ENCODE peak calls at places on chromosomes 12 and 14, in seven cellular contexts. X is kidney epithelial cell, S is WERI-Rb-1, V is heart right ventricle, A is GM23338, E is lower lobe of right lung, U is fibroblast of villous mesenchyme. L is an unnamed sample.

GRCh38 chr12:1593232-1594044 is 943 bp downstream of the FBXL14 start:
- DNase-seq in X (no peak), S (peak; percentile 38), V (peak; percentile 23), A (peak; percentile 53), E (peak; percentile 78), U (no peak), L (no peak)

GRCh38 chr14:26966942-26967341 is 369.1 kb upstream of the NOVA1 start:
- DNase-seq in X (peak; percentile 26), S (no peak), V (no peak), A (peak; percentile 23), E (no peak), U (peak; percentile 54), L (no peak)

GRCh38 chr14:100417466-100417865 is 94.3 kb downstream of the SLC25A47 start:
- DNase-seq in X (peak; percentile 90), S (peak; percentile 77), V (peak; percentile 19), A (peak; percentile 86), E (no peak), U (peak; percentile 91), L (peak; percentile 66)

GRCh38 chr12:121299662-121300061 is 3.2 kb upstream of the CAMKK2 start:
- DNase-seq in X (no peak), S (no peak), V (no peak), A (no peak), E (no peak), U (no peak), L (no peak)

GRCh38 chr14:83164016-83164415 is 1630.4 kb upstream of the SEL1L start:
- DNase-seq in X (peak; percentile 75), S (no peak), V (no peak), A (no peak), E (no peak), U (peak; percentile 52), L (peak; percentile 68)

GRCh38 chr12:102197789-102198188 is at the start of gene PMCH:
- DNase-seq in X (peak; percentile 37), S (no peak), V (no peak), A (no peak), E (no peak), U (peak; percentile 28), L (no peak)

GRCh38 chr14:95490127-95490526 is 26.3 kb downstream of the SYNE3 start:
- DNase-seq in X (no peak), S (no peak), V (no peak), A (no peak), E (no peak), U (no peak), L (no peak)

GRCh38 chr14:28406181-28406580 is 360.4 kb upstream of the FOXG1 start:
- DNase-seq in X (no peak), S (no peak), V (no peak), A (no peak), E (no peak), U (no peak), L (no peak)

GRCh38 chr14:83706555-83706954 is 1823.4 kb upstream of the FLRT2 start:
- DNase-seq in X (peak; percentile 16), S (no peak), V (no peak), A (peak; percentile 93), E (no peak), U (no peak), L (peak; percentile 2)

GRCh38 chr12:116599285-116600122 is 40.3 kb downstream of the MAP1LC3B2 start:
- DNase-seq in X (no peak), S (peak; percentile 74), V (peak; percentile 84), A (peak; percentile 86), E (peak; percentile 86), U (peak; percentile 89), L (peak; percentile 33)
- H3K4me3 ChIP-seq in X (peak overlapping the region; percentile 6), S (no peak overlapping the region), V (peak overlapping the region; percentile 24), A (peak overlapping the region; percentile 41), E (peak overlapping the region; percentile 43), U (peak overlapping the region; percentile 18), L (peak overlapping the region; percentile 15)

GRCh38 chr12:107817250-107817649 is 42.7 kb downstream of the ASCL4 start:
- DNase-seq in X (no peak), S (no peak), V (no peak), A (no peak), E (no peak), U (no peak), L (no peak)

GRCh38 chr12:107822356-107822755 is 47.9 kb downstream of the ASCL4 start:
- DNase-seq in X (no peak), S (no peak), V (no peak), A (peak; percentile 73), E (no peak), U (no peak), L (no peak)

DNA sequence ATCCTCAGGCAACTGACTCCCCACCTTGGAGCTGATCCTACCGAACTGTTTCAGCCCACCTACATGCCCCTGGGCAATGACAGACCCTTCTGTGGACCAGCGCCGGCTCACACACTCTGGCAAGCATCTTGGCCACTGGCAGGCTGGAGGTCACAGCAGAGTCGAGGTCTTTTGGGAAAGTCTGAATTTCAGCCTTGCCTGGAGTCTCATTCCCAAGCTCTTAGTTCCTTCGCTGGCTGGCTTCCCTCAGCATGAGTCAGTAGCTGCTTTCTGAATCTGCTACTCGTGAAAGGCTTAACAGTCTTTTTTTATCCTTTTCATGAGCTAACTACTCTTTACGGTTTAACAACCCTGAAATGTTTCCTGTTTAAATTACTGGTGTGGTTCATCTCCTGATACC is 44.5 kb downstream of the ASCL4 start:
- DNase-seq in X (no peak), S (no peak), V (no peak), A (no peak), E (no peak), U (peak; percentile 31), L (peak; percentile 31)
- H3K4me3 ChIP-seq in X (no peak overlapping the region), S (no peak overlapping the region), V (no peak overlapping the region), A (no peak overlapping the region), E (no peak overlapping the region), U (no peak overlapping the region), L (no peak overlapping the region)

DNA sequence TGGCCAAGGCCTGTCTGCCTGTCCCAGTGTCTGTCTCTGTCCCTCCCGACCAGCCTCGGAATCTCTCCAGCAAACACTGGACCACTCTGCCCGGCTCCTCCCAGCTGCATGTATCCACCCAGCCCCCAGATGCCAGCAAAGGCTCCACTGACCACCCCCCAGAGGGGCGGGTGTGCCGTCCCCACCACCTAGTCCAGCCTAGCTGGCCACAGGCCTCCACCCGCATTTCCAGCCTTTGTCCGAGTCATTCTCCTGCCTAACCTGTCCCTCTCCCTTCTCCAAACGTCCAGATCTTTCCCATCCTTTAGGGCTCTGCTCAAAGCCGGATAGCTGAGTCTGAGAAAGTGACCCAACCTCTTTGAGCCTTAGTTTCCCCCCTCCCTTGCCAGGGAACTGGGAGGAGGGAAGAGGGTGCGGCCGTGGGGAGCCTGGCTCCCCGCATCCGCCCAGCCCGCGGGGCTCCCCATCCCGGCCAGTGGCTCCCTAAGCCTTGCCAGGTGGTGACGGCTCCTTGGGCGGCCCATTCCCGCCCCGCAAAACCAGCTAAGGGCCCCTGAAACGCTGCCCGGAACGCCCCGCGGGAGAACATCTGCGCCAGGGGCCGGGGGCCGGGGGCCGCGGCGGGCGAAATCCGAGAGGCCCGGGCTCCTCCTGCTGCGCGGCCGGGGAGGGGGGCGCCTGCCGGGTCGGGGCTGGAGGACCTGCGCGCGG is 34.6 kb upstream of the ANKRD9 start:
- DNase-seq in X (no peak), S (peak; percentile 29), V (no peak), A (peak; percentile 64), E (no peak), U (no peak), L (no peak)
- H3K4me3 ChIP-seq in X (no peak overlapping the region), S (peak overlapping the region; percentile 69), V (no peak overlapping the region), A (peak overlapping the region; percentile 61), E (peak overlapping the region; percentile 38), U (no peak overlapping the region), L (no peak overlapping the region)

GRCh38 chr12:54211920-54212319 is 23.1 kb upstream of the SMUG1 start:
- DNase-seq in X (no peak), S (no peak), V (no peak), A (no peak), E (no peak), U (no peak), L (no peak)
- H3K4me3 ChIP-seq in X (no peak overlapping the region), S (no peak overlapping the region), V (no peak overlapping the region), A (no peak overlapping the region), E (no peak overlapping the region), U (no peak overlapping the region), L (no peak overlapping the region)

GRCh38 chr14:104678346-104678745 is 11.1 kb upstream of the INF2 start:
- DNase-seq in X (no peak), S (peak; percentile 75), V (peak; percentile 66), A (no peak), E (peak; percentile 56), U (no peak), L (no peak)
- H3K4me3 ChIP-seq in X (peak overlapping the region; percentile 35), S (peak overlapping the region; percentile 49), V (peak overlapping the region; percentile 38), A (peak overlapping the region; percentile 73), E (peak overlapping the region; percentile 59), U (peak overlapping the region; percentile 65), L (peak overlapping the region; percentile 49)

GRCh38 chr14:89416002-89416995 is 734 bp downstream of the FOXN3 start:
- DNase-seq in X (peak; percentile 84), S (peak; percentile 98), V (peak; percentile 100), A (peak; percentile 97), E (peak; percentile 97), U (peak; percentile 99), L (peak; percentile 96)
- H3K4me3 ChIP-seq in X (peak overlapping the region; percentile 82), S (peak overlapping the region; percentile 91), V (peak overlapping the region; percentile 88), A (peak overlapping the region; percentile 98), E (peak overlapping the region; percentile 84), U (peak overlapping the region; percentile 90), L (peak overlapping the region; percentile 74)

DNA sequence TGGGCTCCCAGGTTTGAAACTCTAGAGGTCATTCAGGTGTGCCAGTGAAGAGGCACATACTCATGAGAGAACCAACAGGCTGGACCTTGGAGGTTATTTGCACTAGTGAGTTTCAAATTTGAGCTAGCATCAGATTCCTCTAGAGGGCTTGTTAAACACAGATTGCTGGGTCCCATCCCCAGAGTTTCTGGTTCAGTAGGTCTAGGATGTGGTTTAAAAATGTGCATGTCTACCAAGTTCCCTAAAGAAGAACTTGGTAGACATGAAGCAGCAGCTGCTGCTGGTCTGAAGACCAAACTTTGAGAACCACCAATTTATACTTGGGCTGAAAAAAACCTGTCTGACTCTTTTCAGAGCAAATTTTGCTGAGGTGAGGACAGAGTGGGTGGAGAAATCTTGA is 61.7 kb downstream of the SUSD6 start:
- DNase-seq in X (no peak), S (no peak), V (no peak), A (no peak), E (no peak), U (no peak), L (no peak)
- H3K4me3 ChIP-seq in X (no peak overlapping the region), S (no peak overlapping the region), V (no peak overlapping the region), A (no peak overlapping the region), E (peak overlapping the region; percentile 0), U (no peak overlapping the region), L (no peak overlapping the region)

DNA sequence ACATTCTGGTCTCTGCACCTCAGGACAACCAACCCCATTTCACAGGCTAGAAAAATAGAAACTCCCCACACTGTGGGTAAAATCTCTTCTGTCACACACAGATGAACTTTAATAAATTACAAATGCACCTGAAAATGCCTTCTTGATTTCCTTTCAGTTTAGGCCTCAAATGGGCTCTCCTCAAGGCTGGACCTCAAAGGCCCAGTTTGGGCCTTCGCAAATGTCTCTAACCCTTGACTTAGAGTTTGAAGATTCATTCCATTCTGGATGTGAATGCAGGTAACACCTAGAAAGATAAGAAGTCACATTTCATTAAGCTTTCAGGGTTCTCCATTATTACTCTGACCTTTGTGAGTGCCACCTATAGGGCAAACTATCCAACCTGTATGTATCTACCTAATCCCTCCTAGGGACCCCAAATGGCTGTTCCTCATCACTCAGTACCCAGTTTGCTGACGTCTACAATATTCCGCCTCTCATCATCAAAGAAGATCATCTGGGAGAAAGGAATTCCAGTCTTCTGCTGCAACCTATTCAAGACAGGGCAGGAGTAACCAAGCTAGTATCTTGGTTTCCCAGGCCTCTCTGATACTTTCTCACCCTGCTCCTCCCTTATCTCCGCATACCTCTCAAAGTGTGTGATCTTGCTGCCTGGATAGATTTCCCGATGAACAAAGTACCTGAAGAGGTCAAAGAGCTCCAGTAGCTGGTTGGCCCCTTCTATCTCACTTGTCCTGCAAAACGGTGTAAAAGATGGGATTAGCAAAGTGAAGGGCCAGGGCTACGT is 771 bp upstream of the CHMP4A start:
- DNase-seq in X (no peak), S (no peak), V (no peak), A (no peak), E (no peak), U (no peak), L (no peak)
- H3K4me3 ChIP-seq in X (peak overlapping the region; percentile 77), S (peak overlapping the region; percentile 83), V (peak overlapping the region; percentile 55), A (peak overlapping the region; percentile 83), E (peak overlapping the region; percentile 75), U (peak overlapping the region; percentile 77), L (peak overlapping the region; percentile 84)

L was measured in BJ.